ENCODE peak calls at places on chromosome 5, in five cellular contexts. One of them, this sample, is unnamed.

GRCh38 chr5:94976863-94977262 is 308.0 kb downstream of the MCTP1 start:
- DNase-seq in neural crest cell: no peak
- DNase-seq in GM13977: no peak
- DNase-seq in GDM1: no peak
- DNase-seq in effector memory CD8-positive, alpha-beta T cell: no peak
- DNase-seq in this sample: no peak

GRCh38 chr5:53368966-53369605 is 111.3 kb upstream of the FST start:
- DNase-seq in neural crest cell: no peak
- DNase-seq in GM13977: no peak
- DNase-seq in GDM1: no peak
- DNase-seq in effector memory CD8-positive, alpha-beta T cell: no peak
- DNase-seq in this sample: no peak

GRCh38 chr5:535781-536698 is 11.8 kb upstream of the SLC9A3 start:
- DNase-seq in neural crest cell: no peak
- DNase-seq in GM13977: no peak
- DNase-seq in GDM1: no peak
- DNase-seq in effector memory CD8-positive, alpha-beta T cell: no peak
- DNase-seq in this sample: no peak

GRCh38 chr5:78271766-78272165 is 22.7 kb downstream of the AP3B1 start:
- DNase-seq in neural crest cell: no peak
- DNase-seq in GM13977: no peak
- DNase-seq in GDM1: no peak
- DNase-seq in effector memory CD8-positive, alpha-beta T cell: no peak
- DNase-seq in this sample: no peak

GRCh38 chr5:150081541-150082283 is 4.6 kb downstream of the CSF1R start:
- DNase-seq in neural crest cell: no peak
- DNase-seq in GM13977: peak; percentile 70
- DNase-seq in GDM1: peak; percentile 96
- DNase-seq in effector memory CD8-positive, alpha-beta T cell: no peak
- DNase-seq in this sample: peak; percentile 25

GRCh38 chr5:87746341-87746740 is 333.6 kb upstream of the CCNH start:
- DNase-seq in neural crest cell: no peak
- DNase-seq in GM13977: no peak
- DNase-seq in GDM1: no peak
- DNase-seq in effector memory CD8-positive, alpha-beta T cell: no peak
- DNase-seq in this sample: no peak

GRCh38 chr5:7908317-7908716 is 39.4 kb downstream of the MTRR start:
- DNase-seq in neural crest cell: no peak
- DNase-seq in GM13977: no peak
- DNase-seq in GDM1: no peak
- DNase-seq in effector memory CD8-positive, alpha-beta T cell: no peak
- DNase-seq in this sample: no peak

GRCh38 chr5:73763300-73764032 is 137.5 kb downstream of the ARHGEF28 start:
- DNase-seq in neural crest cell: no peak
- DNase-seq in GM13977: no peak
- DNase-seq in GDM1: no peak
- DNase-seq in effector memory CD8-positive, alpha-beta T cell: no peak
- DNase-seq in this sample: no peak

GRCh38 chr5:112485802-112486427 is 66.8 kb upstream of the EPB41L4A start:
- DNase-seq in neural crest cell: no peak
- DNase-seq in GM13977: no peak
- DNase-seq in GDM1: no peak
- DNase-seq in effector memory CD8-positive, alpha-beta T cell: no peak
- DNase-seq in this sample: no peak

GRCh38 chr5:73344835-73345234 is 103.7 kb downstream of the FOXD1 start:
- DNase-seq in neural crest cell: no peak
- DNase-seq in GM13977: no peak
- DNase-seq in GDM1: no peak
- DNase-seq in effector memory CD8-positive, alpha-beta T cell: no peak
- DNase-seq in this sample: no peak

GRCh38 chr5:126780165-126780827 is 3.4 kb downstream of the LMNB1 start:
- DNase-seq in neural crest cell: peak; percentile 32
- DNase-seq in GM13977: peak; percentile 69
- DNase-seq in GDM1: peak; percentile 26
- DNase-seq in effector memory CD8-positive, alpha-beta T cell: peak; percentile 45
- DNase-seq in this sample: no peak